ENCODE peak calls at places on chromosomes 2 and 18, in seven cellular contexts. Z is activated CD8-positive, alpha-beta T cell treated with anti-CD3 and anti-CD28 coated beads for 36 hours; Q is uterus; B is fibroblast of pulmonary artery; Y is right atrium auricular region; O is DND-41; G is GM12865. R is an unnamed sample.

GRCh38 chr2:219726916-219727315 is 99.5 kb downstream of the SLC4A3 start:
- DNase-seq in Z (no peak), Q (no peak), B (no peak), Y (peak), O (no peak), G (no peak), R (no peak)

GRCh38 chr18:8142131-8142711 is 467.0 kb upstream of the RAB12 start:
- DNase-seq in Z (no peak), Q (no peak), B (peak), Y (no peak), O (no peak), G (no peak), R (no peak)

GRCh38 chr18:10040287-10041011 is 126.6 kb downstream of the VAPA start:
- DNase-seq in Z (no peak), Q (no peak), B (peak), Y (no peak), O (no peak), G (no peak), R (no peak)

GRCh38 chr2:99488999-99489757 is 639 bp downstream of the REV1 start:
- DNase-seq in Z (peak), Q (peak), B (peak), Y (peak), O (peak), G (peak), R (peak)

GRCh38 chr2:124888431-124888830 is 863.3 kb downstream of the CNTNAP5 start:
- DNase-seq in Z (no peak), Q (no peak), B (no peak), Y (no peak), O (no peak), G (no peak), R (no peak)

GRCh38 chr2:140354544-140354943 is 1574.4 kb upstream of the NXPH2 start:
- DNase-seq in Z (no peak), Q (no peak), B (no peak), Y (no peak), O (no peak), G (no peak), R (no peak)

GRCh38 chr2:184336688-184337087 is 261.6 kb upstream of the ZNF804A start:
- DNase-seq in Z (no peak), Q (no peak), B (peak), Y (no peak), O (no peak), G (no peak), R (no peak)

GRCh38 chr2:174902491-174903242 is 102.5 kb downstream of the CHN1 start:
- DNase-seq in Z (no peak), Q (no peak), B (peak), Y (no peak), O (no peak), G (no peak), R (no peak)

GRCh38 chr2:234678721-234679120 is 181.8 kb upstream of the ARL4C start:
- DNase-seq in Z (no peak), Q (no peak), B (peak), Y (no peak), O (no peak), G (no peak), R (no peak)

GRCh38 chr18:28013064-28013463 is 163.9 kb downstream of the CDH2 start:
- DNase-seq in Z (no peak), Q (no peak), B (peak), Y (no peak), O (no peak), G (no peak), R (no peak)

GRCh38 chr2:195382186-195382585 is 274.8 kb upstream of the SLC39A10 start:
- DNase-seq in Z (peak), Q (no peak), B (no peak), Y (no peak), O (peak), G (no peak), R (no peak)

GRCh38 chr2:235611756-235612155 is 117.9 kb downstream of the AGAP1 start:
- DNase-seq in Z (no peak), Q (no peak), B (no peak), Y (no peak), O (no peak), G (no peak), R (no peak)

GRCh38 chr18:74251297-74252031 is 40.3 kb downstream of the CYB5A start:
- DNase-seq in Z (no peak), Q (no peak), B (peak), Y (no peak), O (no peak), G (no peak), R (no peak)

GRCh38 chr18:46660955-46661749 is 4.1 kb upstream of the LOXHD1 start:
- DNase-seq in Z (no peak), Q (no peak), B (peak), Y (no peak), O (no peak), G (no peak), R (no peak)

GRCh38 chr2:70283500-70284191 is 9.9 kb downstream of the SNRPG start:
- DNase-seq in Z (no peak), Q (no peak), B (no peak), Y (no peak), O (no peak), G (no peak), R (no peak)

GRCh38 chr2:172765664-172766063 is 30.0 kb downstream of the RAPGEF4 start:
- DNase-seq in Z (no peak), Q (no peak), B (no peak), Y (no peak), O (no peak), G (peak), R (no peak)

GRCh38 chr18:46542545-46542944 is 114.5 kb downstream of the LOXHD1 start:
- DNase-seq in Z (no peak), Q (no peak), B (peak), Y (no peak), O (no peak), G (no peak), R (no peak)

GRCh38 chr2:105760639-105761337 is 16.1 kb downstream of the NCK2 start:
- DNase-seq in Z (peak), Q (no peak), B (no peak), Y (no peak), O (no peak), G (peak), R (no peak)

GRCh38 chr18:68861365-68861764 is 63.5 kb downstream of the CCDC102B start:
- DNase-seq in Z (no peak), Q (no peak), B (no peak), Y (no peak), O (no peak), G (no peak), R (no peak)

GRCh38 chr2:151766421-151767153 is 32.3 kb upstream of the NEB start:
- DNase-seq in Z (peak), Q (no peak), B (peak), Y (no peak), O (no peak), G (peak), R (peak)

GRCh38 chr2:203035879-203036470 is 21.3 kb downstream of the NBEAL1 start:
- DNase-seq in Z (no peak), Q (no peak), B (no peak), Y (no peak), O (no peak), G (no peak), R (no peak)

GRCh38 chr2:234422895-234423505 is 73.9 kb downstream of the ARL4C start:
- DNase-seq in Z (peak), Q (no peak), B (no peak), Y (no peak), O (peak), G (no peak), R (no peak)

GRCh38 chr2:233418761-233419625 is 64.7 kb downstream of the DGKD start:
- DNase-seq in Z (peak), Q (no peak), B (peak), Y (peak), O (no peak), G (peak), R (peak)

GRCh38 chr2:29010946-29011649 is 30.0 kb downstream of the TOGARAM2 start:
- DNase-seq in Z (peak), Q (peak), B (peak), Y (no peak), O (peak), G (peak), R (peak)

GRCh38 chr2:170354409-170354808 is 176.5 kb downstream of the MYO3B start:
- DNase-seq in Z (no peak), Q (no peak), B (no peak), Y (no peak), O (no peak), G (no peak), R (no peak)
- TF ChIP-seq CTCF in Z (no peak), Q (no peak), B (no peak), Y (no peak), O (no peak), G (no peak), R (no peak)

GRCh38 chr2:64595397-64596160 is 58.1 kb downstream of the SERTAD2 start:
- DNase-seq in Z (no peak), Q (no peak), B (peak), Y (no peak), O (no peak), G (no peak), R (no peak)
- TF ChIP-seq CTCF in Z (no peak), Q (no peak), B (peak), Y (no peak), O (peak), G (no peak), R (no peak)

DNA sequence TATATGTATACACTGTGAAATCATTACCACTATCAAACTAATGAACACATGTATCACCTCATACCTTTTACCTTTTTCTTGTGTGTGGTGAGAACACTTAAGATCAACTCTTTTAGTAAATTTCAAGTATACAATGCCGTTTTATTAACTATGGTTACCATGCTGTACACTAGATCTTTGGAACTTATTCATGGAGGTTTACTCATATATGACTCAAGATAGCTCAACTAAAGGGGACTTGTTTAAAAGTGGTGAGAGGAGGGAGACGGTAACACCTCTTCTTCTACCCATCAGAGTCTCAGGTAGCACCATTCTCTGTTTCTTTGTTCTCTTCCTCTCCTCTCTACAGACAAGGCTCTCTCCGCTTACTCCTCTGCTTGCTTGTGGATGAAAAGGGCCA is 36.1 kb upstream of the TMEM178A start:
- DNase-seq in Z (no peak), Q (no peak), B (no peak), Y (no peak), O (no peak), G (no peak), R (no peak)
- TF ChIP-seq CTCF in Z (no peak), Q (no peak), B (no peak), Y (no peak), O (no peak), G (no peak), R (no peak)

DNA sequence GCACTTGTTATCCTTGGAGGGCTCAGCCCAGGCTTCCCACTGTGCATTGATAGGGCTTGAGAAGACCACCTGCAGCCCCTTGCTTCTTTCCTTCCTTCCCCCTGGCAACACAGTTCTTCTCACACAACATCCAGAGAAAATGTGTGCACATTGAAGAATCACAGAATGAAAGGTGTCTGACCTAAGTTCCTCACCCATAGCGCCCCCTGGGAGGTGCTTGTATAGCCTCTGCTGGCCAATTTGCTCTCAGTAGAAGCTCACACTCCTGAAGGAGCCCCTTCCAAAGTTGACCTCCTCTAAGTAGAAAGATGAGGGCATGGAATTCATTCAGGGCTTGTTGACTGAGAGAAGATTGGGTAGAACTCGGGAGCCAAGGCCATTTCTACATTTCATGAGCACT is 758.4 kb upstream of the KLHL29 start:
- DNase-seq in Z (peak), Q (no peak), B (no peak), Y (no peak), O (no peak), G (peak), R (no peak)
- TF ChIP-seq CTCF in Z (no peak), Q (no peak), B (no peak), Y (no peak), O (peak), G (peak), R (no peak)

DNA sequence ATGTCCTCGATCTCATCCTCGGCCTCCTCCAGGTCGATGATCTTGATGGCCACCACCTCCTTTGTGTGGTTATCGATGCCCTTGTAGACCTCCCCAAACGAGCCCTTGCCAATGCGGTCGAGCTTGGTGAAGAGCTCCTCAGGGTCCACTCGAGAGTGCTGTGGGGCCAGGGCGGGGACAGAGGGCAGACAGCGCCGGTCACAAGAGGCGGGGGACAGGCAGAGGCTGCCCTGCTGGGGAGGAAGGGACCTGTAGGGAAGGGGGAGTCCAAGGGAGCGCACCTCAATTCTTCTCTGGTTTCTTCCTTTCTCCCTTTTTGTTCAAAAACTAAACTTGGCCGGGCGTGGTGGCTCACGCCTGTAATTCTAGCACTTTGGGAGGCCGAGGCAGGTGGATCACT is 6.8 kb downstream of the STK25 start:
- DNase-seq in Z (no peak), Q (no peak), B (no peak), Y (no peak), O (no peak), G (no peak), R (no peak)
- TF ChIP-seq CTCF in Z (no peak), Q (no peak), B (no peak), Y (no peak), O (no peak), G (no peak), R (no peak)

GRCh38 chr2:24820175-24820513 is 26.9 kb downstream of the CENPO start:
- DNase-seq in Z (no peak), Q (no peak), B (no peak), Y (peak), O (peak), G (no peak), R (no peak)

GRCh38 chr2:24819442-24820174 is 26.4 kb downstream of the CENPO start:
- DNase-seq in Z (no peak), Q (no peak), B (no peak), Y (peak), O (peak), G (no peak), R (no peak)

GRCh38 chr2:24820598-24821432 is 27.6 kb downstream of the CENPO start:
- DNase-seq in Z (no peak), Q (no peak), B (no peak), Y (peak), O (peak), G (no peak), R (no peak)

GRCh38 chr2:24822049-24822706 is 29.0 kb downstream of the CENPO start:
- DNase-seq in Z (no peak), Q (no peak), B (no peak), Y (peak), O (peak), G (no peak), R (no peak)

GRCh38 chr2:24821433-24821891 is 28.2 kb downstream of the CENPO start:
- DNase-seq in Z (no peak), Q (no peak), B (no peak), Y (peak), O (peak), G (no peak), R (no peak)
- TF ChIP-seq CTCF in Z (no peak), Q (no peak), B (no peak), Y (no peak), O (no peak), G (no peak), R (no peak)

GRCh38 chr2:162318280-162319222 is at the start of gene IFIH1:
- DNase-seq in Z (peak), Q (peak), B (peak), Y (peak), O (peak), G (peak), R (peak)
- TF ChIP-seq CTCF in Z (peak), Q (no peak), B (peak), Y (no peak), O (peak), G (peak), R (peak)

GRCh38 chr18:75854174-75854573 is 426.7 kb upstream of the SMIM21 start:
- DNase-seq in Z (peak), Q (no peak), B (no peak), Y (no peak), O (peak), G (peak), R (no peak)
- TF ChIP-seq CTCF in Z (peak), Q (no peak), B (no peak), Y (no peak), O (peak), G (peak), R (no peak)

GRCh38 chr2:170925923-170926322 is 3.1 kb upstream of the GORASP2 start:
- DNase-seq in Z (no peak), Q (no peak), B (no peak), Y (no peak), O (no peak), G (no peak), R (no peak)
- TF ChIP-seq CTCF in Z (no peak), Q (no peak), B (no peak), Y (no peak), O (no peak), G (no peak), R (no peak)

DNA sequence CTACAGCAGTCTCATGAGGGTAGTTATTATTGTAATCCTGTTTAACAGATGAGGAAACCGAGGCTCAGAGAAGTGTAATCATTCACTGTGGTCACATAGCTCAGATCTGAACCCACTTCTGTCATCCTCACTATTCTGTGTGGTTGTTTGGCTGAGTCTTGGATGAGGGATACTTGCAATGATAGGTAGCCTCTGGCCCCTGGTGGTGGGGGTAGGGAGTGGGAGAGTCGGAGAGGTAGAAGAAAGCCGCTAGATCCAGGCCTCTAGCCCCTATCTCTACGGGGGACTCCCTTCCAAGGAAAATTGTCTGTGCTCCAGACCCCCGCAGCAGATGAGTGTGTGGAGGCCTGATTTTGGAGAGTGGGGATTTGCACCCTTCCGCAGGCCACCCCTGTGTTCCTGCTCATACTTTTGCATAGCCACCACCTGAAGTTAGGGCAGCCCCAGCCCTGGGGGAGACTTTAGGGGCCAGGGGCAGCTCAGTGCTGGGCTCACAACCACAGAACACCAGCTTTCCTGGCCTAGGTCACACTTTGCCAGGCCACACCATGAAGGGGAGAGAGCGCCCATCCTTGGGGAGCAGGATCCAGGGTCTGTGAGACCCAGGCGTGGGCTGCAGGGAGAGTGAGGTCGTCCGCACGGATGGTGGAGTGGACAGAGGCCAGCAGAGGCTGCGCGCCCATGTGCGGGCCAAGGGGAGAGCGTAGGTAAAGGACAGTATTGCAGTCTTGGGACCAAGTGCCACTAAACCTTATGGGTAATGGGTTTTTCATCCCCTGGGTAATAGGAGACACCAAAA is 148.1 kb downstream of the GLI2 start:
- DNase-seq in Z (no peak), Q (no peak), B (no peak), Y (no peak), O (no peak), G (no peak), R (no peak)
- TF ChIP-seq CTCF in Z (no peak), Q (no peak), B (no peak), Y (no peak), O (no peak), G (no peak), R (no peak)

R was measured in GM20000.